ENCODE peak calls at places on chromosome 21, in nine cellular contexts. C, R, V, B, I, A, U, P and S are unnamed samples.

GRCh38 chr21:45108808-45109800 is 34.7 kb downstream of the ADARB1 start:
- DNase-seq in R (no peak), A (no peak), C (no peak), B (peak), I (no peak), V (no peak), P (no peak), U (peak), S (no peak)

GRCh38 chr21:38984568-38984967 is 178.8 kb downstream of the ETS2 start:
- DNase-seq in P (no peak), R (no peak), V (no peak), I (no peak), A (no peak), C (no peak), B (no peak), U (no peak), S (no peak)

GRCh38 chr21:39189857-39190604 is 6.8 kb upstream of the PSMG1 start:
- DNase-seq in A (no peak), C (no peak), U (no peak), B (no peak), P (no peak), I (peak), R (no peak), V (no peak), S (no peak)

GRCh38 chr21:29245104-29245643 is 53.5 kb upstream of the BACH1 start:
- DNase-seq in R (no peak), V (no peak), B (no peak), P (no peak), U (peak), C (no peak), A (no peak), I (no peak), S (no peak)

GRCh38 chr21:37532868-37533780 is 166.6 kb downstream of the DYRK1A start:
- DNase-seq in I (no peak), P (no peak), R (no peak), C (no peak), A (peak), V (no peak), B (no peak), U (peak), S (no peak)

GRCh38 chr21:36728371-36729111 is 29.6 kb downstream of the SIM2 start:
- DNase-seq in R (no peak), V (no peak), I (no peak), C (no peak), U (no peak), A (no peak), B (no peak), P (no peak), S (no peak)

GRCh38 chr21:25772680-25773079 is 37.9 kb downstream of the GABPA start:
- DNase-seq in B (no peak), C (no peak), V (no peak), P (no peak), I (no peak), U (no peak), A (no peak), R (no peak), S (no peak)

GRCh38 chr21:31181089-31181757 is 142.9 kb upstream of the KRTAP19-8 start:
- DNase-seq in A (peak), U (peak), C (no peak), P (peak), V (no peak), R (no peak), I (no peak), B (peak), S (no peak)

GRCh38 chr21:34154878-34155277 is 81.5 kb downstream of the MRPS6 start:
- DNase-seq in P (no peak), U (no peak), I (no peak), V (no peak), C (no peak), B (no peak), R (no peak), A (peak), S (no peak)

GRCh38 chr21:43209575-43210453 is 41.0 kb downstream of the CRYAA start:
- DNase-seq in V (no peak), P (no peak), R (no peak), I (no peak), U (no peak), A (no peak), B (no peak), C (peak), S (peak)

GRCh38 chr21:45531393-45532215 is 10.6 kb downstream of the SLC19A1 start:
- DNase-seq in B (peak), I (no peak), U (peak), A (peak), V (no peak), C (peak), R (no peak), P (no peak), S (no peak)

GRCh38 chr21:25370311-25370744 is 237.0 kb downstream of the MRPL39 start:
- DNase-seq in U (peak), P (no peak), A (no peak), I (peak), B (no peak), R (no peak), C (no peak), V (no peak), S (peak)

GRCh38 chr21:46118305-46118870 is 20.5 kb downstream of the COL6A2 start:
- DNase-seq in U (peak), I (no peak), C (peak), R (no peak), V (no peak), A (peak), P (no peak), B (no peak), S (no peak)

GRCh38 chr21:33950425-33951079 is 34.9 kb upstream of the ATP5PO start:
- DNase-seq in C (no peak), V (no peak), P (no peak), R (no peak), B (peak), A (no peak), U (no peak), I (no peak), S (no peak)

GRCh38 chr21:34625194-34625593 is 10.3 kb upstream of the RCAN1 start:
- DNase-seq in V (no peak), U (no peak), R (no peak), A (no peak), C (no peak), B (no peak), P (no peak), I (no peak), S (no peak)

GRCh38 chr21:36080386-36080785 is 10.6 kb downstream of the CBR1 start:
- DNase-seq in P (no peak), C (no peak), R (no peak), V (no peak), U (no peak), I (no peak), A (no peak), B (no peak), S (no peak)

GRCh38 chr21:17370750-17371325 is 142.0 kb upstream of the CXADR start:
- DNase-seq in P (no peak), V (no peak), C (no peak), A (no peak), B (no peak), R (no peak), U (no peak), I (no peak), S (no peak)

GRCh38 chr21:15631342-15631741 is 98.4 kb upstream of the USP25 start:
- DNase-seq in A (no peak), R (no peak), C (no peak), I (peak), V (no peak), U (no peak), B (no peak), P (no peak), S (peak)

GRCh38 chr21:33993286-33994231 is 78.0 kb upstream of the ATP5PO start:
- DNase-seq in U (no peak), V (no peak), P (no peak), R (no peak), I (no peak), B (no peak), A (no peak), C (no peak), S (no peak)

GRCh38 chr21:43957128-43957571 is 55.0 kb upstream of the TRAPPC10 start:
- DNase-seq in P (no peak), V (no peak), B (no peak), R (no peak), I (no peak), U (no peak), C (no peak), A (no peak), S (no peak)

GRCh38 chr21:38908537-38908936 is 102.8 kb downstream of the ETS2 start:
- DNase-seq in V (no peak), I (no peak), A (no peak), B (no peak), R (no peak), P (no peak), C (no peak), U (no peak), S (no peak)

GRCh38 chr21:42988234-42988965 is 14.0 kb downstream of the PKNOX1 start:
- DNase-seq in V (no peak), A (no peak), C (no peak), R (no peak), B (no peak), P (no peak), I (no peak), U (no peak), S (no peak)

GRCh38 chr21:44065428-44065827 is 41.8 kb upstream of the PWP2 start:
- DNase-seq in A (peak), I (no peak), V (no peak), P (peak), C (no peak), R (no peak), B (peak), U (peak), S (no peak)

GRCh38 chr21:42066521-42066920 is 4.6 kb upstream of the UMODL1 start:
- DNase-seq in U (no peak), A (no peak), C (no peak), V (no peak), R (no peak), I (no peak), B (no peak), P (no peak), S (no peak)

GRCh38 chr21:10639123-10639522 is 117.7 kb downstream of the TPTE start:
- DNase-seq in I (no peak), V (no peak), A (no peak), C (no peak), P (no peak), R (no peak), U (no peak), B (no peak), S (no peak)

GRCh38 chr21:31354604-31355443 is 10.8 kb upstream of the TIAM1 start:
- DNase-seq in U (peak), P (peak), R (no peak), C (no peak), V (no peak), B (peak), I (peak), A (peak), S (peak)

GRCh38 chr21:46515109-46515508 is 56.4 kb downstream of the DIP2A start:
- DNase-seq in C (no peak), I (no peak), A (peak), B (no peak), U (no peak), P (no peak), R (no peak), V (peak), S (no peak)

GRCh38 chr21:36791695-36792451 is 93.0 kb downstream of the SIM2 start:
- DNase-seq in A (no peak), R (no peak), U (no peak), P (no peak), B (no peak), C (peak), V (no peak), I (no peak), S (no peak)

GRCh38 chr21:44490816-44491215 is 35.5 kb downstream of the LRRC3 start:
- DNase-seq in I (no peak), P (no peak), B (no peak), R (no peak), U (no peak), A (no peak), C (no peak), V (no peak), S (no peak)

GRCh38 chr21:19244502-19245187 is 841.1 kb upstream of the TMPRSS15 start:
- DNase-seq in U (no peak), V (no peak), B (no peak), R (no peak), A (no peak), I (no peak), C (no peak), P (no peak), S (no peak)

GRCh38 chr21:36235058-36235582 is 78.5 kb downstream of the DOP1B start:
- DNase-seq in I (no peak), C (no peak), V (no peak), B (no peak), A (no peak), R (no peak), U (no peak), P (no peak), S (no peak)

GRCh38 chr21:25456672-25457071 is 150.6 kb downstream of the MRPL39 start:
- DNase-seq in V (no peak), P (no peak), U (peak), B (no peak), I (no peak), A (no peak), R (no peak), C (no peak), S (no peak)

GRCh38 chr21:46097826-46098286 is at the start of gene COL6A2:
- DNase-seq in A (peak), V (no peak), B (peak), C (peak), R (no peak), U (peak), I (no peak), P (peak), S (no peak)

GRCh38 chr21:44785620-44786344 is 15.8 kb downstream of the UBE2G2 start:
- DNase-seq in I (peak), B (no peak), P (no peak), R (no peak), U (no peak), V (no peak), A (no peak), C (no peak), S (no peak)

GRCh38 chr21:27586986-27587385 is 620.1 kb upstream of the ADAMTS5 start:
- DNase-seq in I (no peak), C (no peak), B (no peak), U (no peak), A (no peak), P (no peak), V (no peak), R (no peak), S (no peak)

GRCh38 chr21:46067505-46068201 is 30.3 kb upstream of the COL6A2 start:
- DNase-seq in A (no peak), V (no peak), U (no peak), R (no peak), C (no peak), I (no peak), P (no peak), B (peak), S (no peak)

GRCh38 chr21:34351786-34352241 is 12.0 kb upstream of the KCNE2 start:
- DNase-seq in R (no peak), B (no peak), I (no peak), P (peak), V (no peak), A (no peak), U (peak), C (no peak), S (no peak)